ENCODE peak calls at places on chromosomes 11 and 22, in five cellular contexts. F, G, E, B and J are unnamed samples.

GRCh38 chr11:108703916-108704315 is 39.0 kb downstream of the DDX10 start:
- DNase-seq in F (no peak), G (no peak), E (no peak), B (no peak), J (no peak)

GRCh38 chr22:35312198-35313059 is 12.7 kb downstream of the TOM1 start:
- DNase-seq in F (no peak), G (peak), E (peak), B (peak), J (no peak)

GRCh38 chr11:17558916-17559315 is 11.9 kb downstream of the OTOG start:
- DNase-seq in F (no peak), G (no peak), E (no peak), B (no peak), J (no peak)

GRCh38 chr11:36564376-36565032 is 3.3 kb upstream of the RAG1 start:
- DNase-seq in F (peak), G (peak), E (peak), B (peak), J (peak)

GRCh38 chr22:20741634-20742581 is 32.0 kb upstream of the SERPIND1 start:
- DNase-seq in F (peak), G (peak), E (peak), B (no peak), J (peak)

GRCh38 chr11:20477418-20478090 is 90.0 kb downstream of the PRMT3 start:
- DNase-seq in F (no peak), G (no peak), E (no peak), B (no peak), J (no peak)

GRCh38 chr22:37213218-37213855 is 1.1 kb upstream of the SSTR3 start:
- DNase-seq in F (no peak), G (no peak), E (no peak), B (no peak), J (no peak)

GRCh38 chr11:93843906-93844305 is 6.5 kb downstream of the VSTM5 start:
- DNase-seq in F (no peak), G (no peak), E (no peak), B (no peak), J (no peak)

GRCh38 chr22:48750826-48751440 is 1076.7 kb downstream of the BRD1 start:
- DNase-seq in F (no peak), G (no peak), E (no peak), B (no peak), J (no peak)

GRCh38 chr11:124194696-124195418 is 11.7 kb downstream of the OR10D3 start:
- DNase-seq in F (peak), G (peak), E (peak), B (peak), J (peak)

GRCh38 chr11:61670626-61671025 is 9.6 kb upstream of the DAGLA start:
- DNase-seq in F (no peak), G (no peak), E (no peak), B (no peak), J (no peak)